ENCODE peak calls at places on chromosomes 6 and 20, in six cellular contexts. S is fibroblast of pulmonary artery, Q is lung, D is foreskin fibroblast, Z is left ventricle myocardium inferior, H is HCT116. I is an unnamed sample.

GRCh38 chr6:36546958-36547645 is at the start of gene STK38:
- DNase-seq in Z (peak), H (peak), Q (peak), D (peak), S (peak), I (peak)

GRCh38 chr6:16803294-16804006 is 42.2 kb upstream of the ATXN1 start:
- DNase-seq in S (peak), H (no peak), Q (no peak), Z (peak), D (no peak), I (peak)

GRCh38 chr20:10670521-10671220 is 3.1 kb downstream of the JAG1 start:
- DNase-seq in D (no peak), Q (no peak), H (no peak), S (no peak), Z (no peak), I (no peak)

GRCh38 chr20:13142143-13142542 is 78.9 kb upstream of the ISM1 start:
- DNase-seq in Z (no peak), Q (no peak), H (no peak), S (no peak), D (peak), I (no peak)

GRCh38 chr6:63936399-63936798 is 300.8 kb downstream of the PHF3 start:
- DNase-seq in D (no peak), S (no peak), Z (no peak), H (no peak), Q (no peak), I (no peak)

GRCh38 chr6:2237001-2237400 is 8.4 kb downstream of the GMDS start:
- DNase-seq in Q (no peak), D (peak), S (peak), H (no peak), Z (no peak), I (no peak)

GRCh38 chr20:58127731-58128130 is 100.7 kb downstream of the ANKRD60 start:
- DNase-seq in S (peak), H (peak), Z (no peak), Q (no peak), D (peak), I (no peak)

GRCh38 chr6:105785412-105785811 is 300.7 kb upstream of the PRDM1 start:
- DNase-seq in D (no peak), Q (no peak), H (no peak), Z (no peak), S (no peak), I (no peak)

GRCh38 chr20:18057994-18058349 is 256 bp upstream of the OVOL2 start:
- DNase-seq in D (no peak), Z (no peak), S (no peak), H (no peak), Q (no peak), I (no peak)

GRCh38 chr6:41466437-41466990 is 79.7 kb upstream of the FOXP4 start:
- DNase-seq in D (no peak), S (peak), Q (no peak), H (no peak), Z (no peak), I (no peak)

GRCh38 chr6:7314414-7314813 is 1.4 kb upstream of the SSR1 start:
- DNase-seq in S (no peak), H (no peak), Z (no peak), Q (no peak), D (no peak), I (no peak)

GRCh38 chr6:28211840-28212509 is 13.1 kb upstream of the ZSCAN9 start:
- DNase-seq in D (no peak), Q (no peak), S (no peak), H (no peak), Z (no peak), I (peak)

GRCh38 chr6:113723182-113723581 is 134.0 kb upstream of the MARCKS start:
- DNase-seq in D (peak), H (no peak), Q (no peak), Z (no peak), S (peak), I (no peak)

GRCh38 chr6:154928325-154928922 is 66.7 kb upstream of the TIAM2 start:
- DNase-seq in Z (no peak), S (peak), H (peak), Q (peak), D (peak), I (peak)

GRCh38 chr6:158064725-158065251 is 83.1 kb downstream of the SYNJ2 start:
- DNase-seq in S (no peak), D (no peak), H (no peak), Q (no peak), Z (peak), I (no peak)

GRCh38 chr6:107075951-107076381 is 39.3 kb downstream of the BEND3 start:
- DNase-seq in Z (no peak), D (peak), Q (no peak), S (peak), H (no peak), I (no peak)

GRCh38 chr6:15016813-15017212 is 229.1 kb upstream of the JARID2 start:
- DNase-seq in Z (no peak), Q (no peak), S (no peak), H (no peak), D (no peak), I (no peak)
- H3K4me3 ChIP-seq in Z (peak), Q (no peak), S (no peak), H (no peak), D (no peak), I (no peak)

GRCh38 chr6:161439093-161439492 is 165.2 kb upstream of the AGPAT4 start:
- DNase-seq in D (peak), S (peak), Q (no peak), H (peak), Z (peak), I (no peak)

GRCh38 chr6:161436106-161436876 is 162.4 kb upstream of the AGPAT4 start:
- DNase-seq in Z (no peak), H (no peak), S (no peak), Q (no peak), D (no peak), I (no peak)

GRCh38 chr6:161437851-161438250 is 164.0 kb upstream of the AGPAT4 start:
- DNase-seq in D (peak), H (no peak), Z (no peak), S (no peak), Q (no peak), I (no peak)

GRCh38 chr6:161440299-161440698 is 166.4 kb upstream of the AGPAT4 start:
- DNase-seq in Q (no peak), S (no peak), H (no peak), Z (no peak), D (no peak), I (peak)

GRCh38 chr6:161438430-161439030 is 164.7 kb upstream of the AGPAT4 start:
- DNase-seq in S (no peak), Q (no peak), H (no peak), D (no peak), Z (no peak), I (no peak)
- H3K4me3 ChIP-seq in S (no peak), Q (no peak), H (peak), D (no peak), Z (peak), I (no peak)

GRCh38 chr6:33696076-33696475 is 15.4 kb downstream of the UQCC2 start:
- DNase-seq in Z (no peak), Q (no peak), D (no peak), H (no peak), S (no peak), I (no peak)
- H3K4me3 ChIP-seq in Z (no peak), Q (no peak), D (no peak), H (no peak), S (no peak), I (no peak)

GRCh38 chr20:45912344-45912682 is 358 bp upstream of the PLTP start:
- DNase-seq in Q (no peak), S (no peak), H (no peak), Z (no peak), D (no peak), I (peak)
- H3K4me3 ChIP-seq in Q (no peak), S (peak), H (no peak), Z (peak), D (peak), I (peak)

DNA sequence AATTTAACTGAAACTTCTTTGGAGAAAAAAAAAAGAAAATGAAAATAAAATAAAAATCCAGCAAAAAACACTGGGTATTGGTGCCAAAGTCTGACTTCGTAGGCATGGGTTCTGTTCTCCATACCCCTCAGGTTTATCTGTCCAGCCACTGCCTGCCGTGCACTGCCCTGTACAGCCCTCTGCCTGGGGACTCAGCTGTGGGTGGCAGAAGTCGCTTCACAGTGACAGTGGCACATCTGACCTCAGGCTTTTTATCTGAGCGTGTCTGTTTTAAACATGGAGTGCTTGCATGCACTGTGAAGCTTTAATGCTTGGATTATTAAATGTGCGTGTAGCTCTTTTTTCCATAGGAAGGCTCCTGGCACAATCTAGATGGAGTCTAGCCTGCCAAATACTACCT is 375.4 kb downstream of the UTRN start:
- DNase-seq in Z (no peak), D (no peak), H (no peak), S (no peak), Q (no peak), I (no peak)
- H3K4me3 ChIP-seq in Z (no peak), D (no peak), H (no peak), S (no peak), Q (no peak), I (no peak)

GRCh38 chr6:33028220-33028849 is 18.9 kb upstream of the HLA-DOA start:
- DNase-seq in S (no peak), H (no peak), D (no peak), Q (no peak), Z (no peak), I (no peak)
- H3K4me3 ChIP-seq in S (no peak), H (no peak), D (no peak), Q (no peak), Z (no peak), I (no peak)